ENCODE peak calls at places on chromosome 2, in five cellular contexts. P is activated CD8-positive, alpha-beta memory T cell treated with anti-CD3 and anti-CD28 coated beads for 1 hour; N is ovary; E is stimulated activated CD4-positive, alpha-beta T cell treated with anti-CD3 and anti-CD28 coated beads, Interleukin-1b, Interleukin-23, amount 100 ng/mL, for 48 hours; F is activated CD8-positive, alpha-beta T cell treated with anti-CD3 and anti-CD28 coated beads for 36 hours. Y is an unnamed sample.
A peak's percentile ranks its signal among the peaks of the same experiment; 100 is the strongest.

GRCh38 chr2:107361951-107362350 is 464.7 kb upstream of the RGPD4 start:
- DNase-seq in P (no peak), N (no peak), E (no peak), F (no peak), Y (no peak)

GRCh38 chr2:2014251-2014761 is 270.0 kb upstream of the PXDN start:
- DNase-seq in P (no peak), N (no peak), E (no peak), F (no peak), Y (peak; percentile 40)

GRCh38 chr2:238847841-238848565 is at the start of gene TWIST2:
- DNase-seq in P (no peak), N (peak; percentile 88), E (no peak), F (no peak), Y (no peak)

GRCh38 chr2:31987454-31987853 is 23.4 kb downstream of the MEMO1 start:
- DNase-seq in P (no peak), N (no peak), E (peak; percentile 27), F (no peak), Y (no peak)

GRCh38 chr2:240524963-240525718 is 32.6 kb downstream of the ANKMY1 start:
- DNase-seq in P (no peak), N (no peak), E (no peak), F (no peak), Y (no peak)

GRCh38 chr2:210461401-210461800 is 15.2 kb downstream of the LANCL1 start:
- DNase-seq in P (no peak), N (no peak), E (no peak), F (no peak), Y (no peak)

GRCh38 chr2:130135692-130136541 is 6.9 kb upstream of the POTEF start:
- DNase-seq in P (no peak), N (no peak), E (no peak), F (no peak), Y (no peak)

GRCh38 chr2:239673641-239674040 is 272.8 kb upstream of the HDAC4 start:
- DNase-seq in P (no peak), N (no peak), E (no peak), F (no peak), Y (no peak)

GRCh38 chr2:111918383-111918806 is 20.0 kb downstream of the MERTK start:
- DNase-seq in P (no peak), N (no peak), E (no peak), F (no peak), Y (no peak)

GRCh38 chr2:225725726-225726125 is 326.2 kb downstream of the NYAP2 start:
- DNase-seq in P (no peak), N (no peak), E (no peak), F (no peak), Y (no peak)

GRCh38 chr2:203574824-203575223 is 39.7 kb upstream of the RAPH1 start:
- DNase-seq in P (no peak), N (no peak), E (no peak), F (no peak), Y (no peak)

GRCh38 chr2:85886141-85886540 is 2.6 kb downstream of the ST3GAL5 start:
- DNase-seq in P (no peak), N (no peak), E (no peak), F (no peak), Y (no peak)

GRCh38 chr2:217398860-217399259 is 539.0 kb upstream of the TNP1 start:
- DNase-seq in P (no peak), N (no peak), E (no peak), F (no peak), Y (no peak)

GRCh38 chr2:39625927-39626270 is 39.8 kb upstream of the TMEM178A start:
- DNase-seq in P (no peak), N (no peak), E (no peak), F (no peak), Y (no peak)